ENCODE peak calls at places on chromosomes 2 and 18, in seven cellular contexts. H is SK-N-SH, J is HL-60, W is Panc1, K is K562, Z is A549, B is HCT116. I is an unnamed sample.

GRCh38 chr2:73293534-73294171 is at the start of gene EGR4:
- DNase-seq in Z (peak), J (peak), K (peak), H (peak), W (no peak), B (peak), I (peak)

GRCh38 chr18:74531043-74531442 is 3.3 kb upstream of the CNDP1 start:
- DNase-seq in K (no peak), B (no peak), J (no peak), Z (no peak), W (no peak), H (no peak), I (no peak)

GRCh38 chr18:70288851-70289328 is at the start of gene SOCS6:
- DNase-seq in B (no peak), J (peak), W (no peak), Z (no peak), H (peak), K (peak), I (peak)

GRCh38 chr18:5890606-5891360 is 4.5 kb downstream of the TMEM200C start:
- DNase-seq in J (no peak), Z (peak), H (peak), B (no peak), K (no peak), W (no peak), I (peak)

GRCh38 chr2:88810017-88810416 is 118.5 kb downstream of the RPIA start:
- DNase-seq in Z (no peak), W (no peak), J (no peak), B (no peak), K (no peak), H (no peak), I (no peak)

GRCh38 chr2:94994063-94994913 is 31.2 kb upstream of the MAL start:
- DNase-seq in Z (no peak), K (no peak), B (no peak), H (no peak), W (no peak), J (no peak), I (no peak)

GRCh38 chr2:54469484-54470053 is 13.4 kb downstream of the SPTBN1 start:
- DNase-seq in B (no peak), Z (no peak), K (no peak), J (no peak), W (no peak), H (peak), I (peak)

GRCh38 chr18:46722051-46722450 is 34.8 kb downstream of the ST8SIA5 start:
- DNase-seq in J (no peak), K (no peak), Z (no peak), H (no peak), B (no peak), W (no peak), I (no peak)

GRCh38 chr2:58447586-58447985 is 206.5 kb upstream of the FANCL start:
- DNase-seq in H (no peak), K (no peak), Z (no peak), J (no peak), W (no peak), B (no peak), I (no peak)

GRCh38 chr18:73564073-73564472 is 583.6 kb downstream of the FBXO15 start:
- DNase-seq in Z (no peak), W (no peak), H (no peak), J (no peak), K (no peak), B (no peak), I (no peak)

GRCh38 chr2:144943293-144943941 is 423.5 kb upstream of the ZEB2 start:
- DNase-seq in W (no peak), B (no peak), J (no peak), H (no peak), K (no peak), Z (no peak), I (no peak)

GRCh38 chr2:150134223-150134858 is 353.1 kb downstream of the RND3 start:
- DNase-seq in B (no peak), J (no peak), W (no peak), K (no peak), Z (no peak), H (no peak), I (no peak)

GRCh38 chr2:69988086-69988635 is 26.7 kb upstream of the ASPRV1 start:
- DNase-seq in H (no peak), W (no peak), B (no peak), J (no peak), Z (no peak), K (no peak), I (no peak)

GRCh38 chr2:241546771-241547498 is 11.6 kb upstream of the BOK start:
- DNase-seq in Z (no peak), K (no peak), J (no peak), B (no peak), W (no peak), H (peak), I (peak)

GRCh38 chr2:224343226-224343625 is 58.7 kb downstream of the FAM124B start:
- DNase-seq in K (no peak), H (no peak), B (no peak), W (no peak), J (no peak), Z (no peak), I (no peak)

GRCh38 chr2:233223059-233223894 is 28.2 kb upstream of the ATG16L1 start:
- DNase-seq in K (no peak), Z (no peak), H (no peak), W (no peak), J (no peak), B (no peak), I (no peak)

GRCh38 chr18:10900435-10900834 is 248.9 kb downstream of the PIEZO2 start:
- DNase-seq in H (no peak), K (no peak), B (no peak), W (no peak), Z (no peak), J (no peak), I (no peak)

GRCh38 chr18:711330-711692 is 1.1 kb downstream of the ENOSF1 start:
- DNase-seq in W (no peak), K (peak), B (no peak), H (peak), J (peak), Z (no peak), I (peak)

GRCh38 chr2:8154270-8154669 is 527.6 kb upstream of the ID2 start:
- DNase-seq in K (no peak), B (no peak), J (no peak), Z (no peak), W (no peak), H (no peak), I (no peak)

GRCh38 chr2:42954227-42954962 is 162.0 kb upstream of the HAAO start:
- DNase-seq in K (no peak), J (no peak), H (no peak), W (no peak), B (no peak), Z (no peak), I (peak)

GRCh38 chr2:71578665-71579371 is 125.5 kb downstream of the DYSF start:
- DNase-seq in J (no peak), K (no peak), H (no peak), W (no peak), Z (no peak), B (no peak), I (no peak)

GRCh38 chr18:51278045-51278649 is 80.7 kb upstream of the MEX3C start:
- DNase-seq in W (peak), B (peak), K (peak), Z (peak), J (peak), H (peak), I (peak)

GRCh38 chr2:172065086-172065485 is 20.2 kb upstream of the DLX1 start:
- DNase-seq in K (no peak), H (no peak), W (no peak), Z (no peak), B (no peak), J (no peak), I (no peak)

GRCh38 chr2:86105252-86105968 is at the start of gene POLR1A:
- DNase-seq in K (peak), W (peak), J (peak), B (peak), Z (peak), H (peak), I (peak)

GRCh38 chr18:32201936-32202335 is 12.1 kb downstream of the MEP1B start:
- DNase-seq in Z (no peak), B (no peak), W (no peak), J (no peak), K (no peak), H (no peak), I (no peak)

GRCh38 chr18:44392933-44393332 is 287.8 kb upstream of the SETBP1 start:
- DNase-seq in J (no peak), W (no peak), K (no peak), H (no peak), B (no peak), Z (no peak), I (peak)

GRCh38 chr2:142395294-142395693 is 264.5 kb upstream of the LRP1B start:
- DNase-seq in K (no peak), W (no peak), Z (no peak), B (no peak), J (no peak), H (no peak), I (no peak)

GRCh38 chr18:59617468-59617932 is 79.7 kb downstream of the CCBE1 start:
- DNase-seq in B (no peak), W (no peak), Z (no peak), J (no peak), K (no peak), H (peak), I (no peak)

GRCh38 chr2:65349863-65350262 is 82.5 kb downstream of the SPRED2 start:
- DNase-seq in W (no peak), K (peak), H (peak), Z (no peak), B (no peak), J (no peak), I (peak)

GRCh38 chr2:120472031-120472430 is 126.1 kb downstream of the INHBB start:
- DNase-seq in K (no peak), J (no peak), H (no peak), Z (no peak), W (no peak), B (no peak), I (no peak)

GRCh38 chr2:155494744-155495143 is 796.2 kb downstream of the KCNJ3 start:
- DNase-seq in B (no peak), W (no peak), K (no peak), Z (no peak), H (no peak), J (no peak), I (no peak)

GRCh38 chr2:95314964-95315611 is 17.9 kb downstream of the KCNIP3 start:
- DNase-seq in Z (peak), W (no peak), H (peak), J (no peak), K (peak), B (peak), I (peak)

GRCh38 chr2:1581965-1582625 is 162.2 kb downstream of the PXDN start:
- DNase-seq in J (no peak), Z (no peak), B (no peak), H (no peak), W (no peak), K (no peak), I (no peak)

GRCh38 chr18:76364282-76365259 is 130.5 kb downstream of the ZNF516 start:
- DNase-seq in B (no peak), H (no peak), K (no peak), W (no peak), Z (no peak), J (no peak), I (no peak)

GRCh38 chr2:21891191-21891590 is 767.4 kb downstream of the TDRD15 start:
- DNase-seq in K (no peak), Z (no peak), B (no peak), H (no peak), J (no peak), W (no peak), I (no peak)

GRCh38 chr2:147352775-147353381 is 492.0 kb upstream of the ACVR2A start:
- DNase-seq in B (no peak), H (no peak), Z (no peak), K (no peak), W (no peak), J (no peak), I (no peak)

GRCh38 chr2:187826023-187826422 is 271.8 kb upstream of the TFPI start:
- DNase-seq in K (no peak), H (peak), B (no peak), J (no peak), W (no peak), Z (no peak), I (no peak)

GRCh38 chr2:54952978-54953456 is 97.2 kb downstream of the RTN4 start:
- DNase-seq in B (no peak), Z (no peak), H (no peak), W (peak), K (no peak), J (no peak), I (no peak)

GRCh38 chr2:216404010-216404618 is 8.2 kb upstream of the SMARCAL1 start:
- DNase-seq in J (no peak), W (peak), B (peak), K (peak), H (peak), Z (peak), I (peak)
- TF ChIP-seq REST in J (no peak), W (no peak), B (no peak), K (no peak), H (no peak), Z (no peak), I (no peak)

DNA sequence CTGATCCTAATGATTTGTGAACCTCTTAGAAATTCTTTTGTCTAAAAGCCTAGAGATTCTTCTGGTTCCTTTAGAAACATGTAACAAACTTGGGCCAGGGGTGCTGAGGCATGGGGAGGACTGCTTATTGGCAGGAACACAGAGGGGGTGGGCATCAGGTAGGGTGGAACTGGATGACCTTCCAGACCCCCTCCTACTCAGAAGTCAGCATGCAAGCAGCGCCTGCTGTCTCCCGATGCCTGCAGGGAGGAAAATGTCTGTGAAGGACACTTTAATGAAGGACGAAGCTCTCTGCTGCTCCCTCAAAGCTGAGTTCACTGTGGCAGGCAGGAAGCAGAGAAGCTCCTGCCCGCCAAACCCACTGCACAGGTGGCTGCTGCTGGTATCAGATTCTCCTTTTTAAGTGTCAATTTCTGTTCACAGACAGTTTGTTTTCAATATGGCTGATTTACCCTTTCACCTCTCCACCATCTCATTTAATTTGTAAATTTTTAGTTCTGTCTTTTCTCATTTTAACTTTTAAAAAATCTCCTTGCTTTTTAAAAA is 19.4 kb downstream of the COA5 start:
- DNase-seq in W (no peak), H (no peak), J (no peak), K (no peak), B (no peak), Z (no peak), I (no peak)
- TF ChIP-seq REST in W (no peak), H (no peak), J (no peak), K (no peak), B (no peak), Z (no peak), I (no peak)

DNA sequence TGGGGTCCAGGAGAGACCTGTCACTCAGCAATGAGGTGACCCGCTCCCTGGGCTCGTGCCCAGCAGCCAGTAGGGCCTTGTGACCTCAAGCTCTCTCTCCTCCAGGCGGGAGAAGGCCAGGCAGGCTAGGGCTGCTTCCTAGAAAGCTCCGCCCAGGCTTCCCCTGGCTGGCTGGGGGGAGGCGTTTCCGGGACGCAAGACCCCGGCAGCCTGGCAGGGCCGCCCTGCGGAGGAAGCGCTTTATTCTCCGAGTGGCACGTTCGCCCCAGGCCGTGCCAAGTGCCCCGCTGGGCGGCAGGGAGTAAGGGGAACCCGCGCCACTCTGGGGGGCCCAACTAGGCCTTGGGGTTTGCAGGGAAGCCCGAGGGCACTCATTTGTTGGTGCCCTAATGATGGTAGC is 21.2 kb upstream of the EPAS1 start:
- DNase-seq in B (no peak), H (no peak), W (no peak), Z (no peak), K (no peak), J (no peak), I (peak)
- TF ChIP-seq REST in B (no peak), H (no peak), W (no peak), Z (no peak), K (no peak), J (no peak), I (no peak)

GRCh38 chr2:9484533-9484932 is 10.2 kb downstream of the IAH1 start:
- DNase-seq in K (no peak), J (no peak), Z (no peak), H (no peak), W (no peak), B (no peak), I (no peak)
- TF ChIP-seq REST in K (no peak), J (no peak), Z (no peak), H (no peak), W (no peak), B (no peak), I (no peak)

GRCh38 chr18:35076556-35076955 is 35.3 kb downstream of the MAPRE2 start:
- DNase-seq in J (no peak), W (no peak), B (no peak), K (no peak), H (no peak), Z (no peak), I (no peak)
- TF ChIP-seq REST in J (no peak), W (no peak), B (no peak), K (no peak), H (no peak), Z (no peak), I (no peak)

GRCh38 chr2:11175293-11175795 is 20.1 kb downstream of the SLC66A3 start:
- DNase-seq in B (no peak), K (no peak), W (no peak), H (no peak), Z (no peak), J (peak), I (no peak)
- TF ChIP-seq REST in B (no peak), K (no peak), W (no peak), H (no peak), Z (no peak), J (no peak), I (no peak)

DNA sequence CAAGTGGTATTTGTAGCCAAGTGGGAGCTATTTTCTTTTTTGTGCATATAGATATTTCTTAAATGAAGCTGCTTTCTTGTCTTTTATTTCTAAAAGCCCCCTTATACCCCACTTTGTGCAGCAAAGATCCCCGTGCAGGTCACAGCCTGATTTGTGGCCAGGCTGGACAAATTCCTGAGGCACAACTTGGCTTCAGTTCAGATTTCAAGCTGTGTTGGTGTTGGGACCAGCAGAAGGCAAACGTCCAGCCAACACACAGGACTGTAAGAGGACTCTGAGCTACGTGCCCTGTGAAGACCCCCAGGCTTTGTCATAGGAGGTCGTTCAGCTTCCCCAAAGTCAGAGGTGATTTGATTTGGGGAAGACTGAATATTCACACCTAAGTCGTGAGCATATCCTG is 21.9 kb downstream of the FOSL2 start:
- DNase-seq in W (no peak), B (no peak), J (no peak), Z (no peak), K (no peak), H (no peak), I (no peak)
- TF ChIP-seq REST in W (no peak), B (no peak), J (no peak), Z (no peak), K (no peak), H (no peak), I (no peak)

GRCh38 chr2:48412409-48413259 is 117.3 kb upstream of the STON1 start:
- DNase-seq in B (no peak), Z (no peak), J (no peak), H (no peak), K (no peak), W (no peak), I (no peak)
- TF ChIP-seq REST in B (no peak), Z (no peak), J (no peak), H (no peak), K (no peak), W (no peak), I (no peak)

GRCh38 chr2:206851511-206851910 is 86.1 kb downstream of the FASTKD2 start:
- DNase-seq in H (no peak), K (no peak), Z (no peak), J (no peak), B (no peak), W (no peak), I (no peak)
- TF ChIP-seq REST in H (no peak), K (no peak), Z (no peak), J (no peak), B (no peak), W (no peak), I (no peak)

I was measured in GM23338.